ENCODE peak calls at places on chromosomes 11 and 22, in five cellular contexts. One of them, this sample, is unnamed.

GRCh38 chr22:41661713-41662112 is 27.0 kb downstream of the SNU13 start:
- DNase-seq in transverse colon: no peak
- DNase-seq in stimulated activated CD4-positive, alpha-beta T cell treated with anti-CD3 and anti-CD28 coated beads, Interleukin-4, amount 100 ng/mL, for 48 hours: no peak
- DNase-seq in COLO829: no peak
- DNase-seq in MV-4-11: no peak
- DNase-seq in this sample: no peak

GRCh38 chr11:89625171-89625570 is 84.9 kb upstream of the TRIM77 start:
- DNase-seq in stimulated activated CD4-positive, alpha-beta T cell treated with anti-CD3 and anti-CD28 coated beads, Interleukin-4, amount 100 ng/mL, for 48 hours: no peak
- DNase-seq in COLO829: no peak
- DNase-seq in MV-4-11: no peak
- DNase-seq in transverse colon: no peak
- DNase-seq in this sample: no peak

GRCh38 chr11:20156876-20157613 is 3.2 kb downstream of the DBX1 start:
- DNase-seq in stimulated activated CD4-positive, alpha-beta T cell treated with anti-CD3 and anti-CD28 coated beads, Interleukin-4, amount 100 ng/mL, for 48 hours: no peak
- DNase-seq in COLO829: no peak
- DNase-seq in MV-4-11: no peak
- DNase-seq in transverse colon: peak; percentile 20
- DNase-seq in this sample: peak; percentile 66

GRCh38 chr11:130808541-130808940 is 107.7 kb downstream of the SNX19 start:
- DNase-seq in stimulated activated CD4-positive, alpha-beta T cell treated with anti-CD3 and anti-CD28 coated beads, Interleukin-4, amount 100 ng/mL, for 48 hours: no peak
- DNase-seq in MV-4-11: no peak
- DNase-seq in COLO829: no peak
- DNase-seq in transverse colon: no peak
- DNase-seq in this sample: no peak

GRCh38 chr11:17890333-17890732 is 122.5 kb downstream of the SERGEF start:
- DNase-seq in MV-4-11: no peak
- DNase-seq in stimulated activated CD4-positive, alpha-beta T cell treated with anti-CD3 and anti-CD28 coated beads, Interleukin-4, amount 100 ng/mL, for 48 hours: no peak
- DNase-seq in COLO829: no peak
- DNase-seq in transverse colon: no peak
- DNase-seq in this sample: no peak

GRCh38 chr11:77842451-77843121 is 21.6 kb downstream of the AAMDC start:
- DNase-seq in COLO829: peak; percentile 28
- DNase-seq in stimulated activated CD4-positive, alpha-beta T cell treated with anti-CD3 and anti-CD28 coated beads, Interleukin-4, amount 100 ng/mL, for 48 hours: no peak
- DNase-seq in MV-4-11: peak; percentile 17
- DNase-seq in transverse colon: no peak
- DNase-seq in this sample: no peak

GRCh38 chr22:28229566-28230483 is 310.8 kb upstream of the PITPNB start:
- DNase-seq in COLO829: no peak
- DNase-seq in stimulated activated CD4-positive, alpha-beta T cell treated with anti-CD3 and anti-CD28 coated beads, Interleukin-4, amount 100 ng/mL, for 48 hours: no peak
- DNase-seq in MV-4-11: no peak
- DNase-seq in transverse colon: no peak
- DNase-seq in this sample: no peak

GRCh38 chr11:71425851-71426250 is 22.3 kb downstream of the DHCR7 start:
- DNase-seq in transverse colon: no peak
- DNase-seq in stimulated activated CD4-positive, alpha-beta T cell treated with anti-CD3 and anti-CD28 coated beads, Interleukin-4, amount 100 ng/mL, for 48 hours: no peak
- DNase-seq in MV-4-11: no peak
- DNase-seq in COLO829: no peak
- DNase-seq in this sample: no peak

GRCh38 chr22:38271927-38272372 is 860 bp downstream of the TMEM184B start:
- DNase-seq in transverse colon: peak; percentile 69
- DNase-seq in stimulated activated CD4-positive, alpha-beta T cell treated with anti-CD3 and anti-CD28 coated beads, Interleukin-4, amount 100 ng/mL, for 48 hours: no peak
- DNase-seq in COLO829: no peak
- DNase-seq in MV-4-11: no peak
- DNase-seq in this sample: no peak

GRCh38 chr22:40270748-40271373 is 75.4 kb upstream of the ADSL start:
- DNase-seq in MV-4-11: no peak
- DNase-seq in COLO829: no peak
- DNase-seq in transverse colon: no peak
- DNase-seq in stimulated activated CD4-positive, alpha-beta T cell treated with anti-CD3 and anti-CD28 coated beads, Interleukin-4, amount 100 ng/mL, for 48 hours: no peak
- DNase-seq in this sample: no peak

GRCh38 chr22:19691721-19692341 is 22.5 kb upstream of the SEPTIN5 start:
- DNase-seq in transverse colon: no peak
- DNase-seq in stimulated activated CD4-positive, alpha-beta T cell treated with anti-CD3 and anti-CD28 coated beads, Interleukin-4, amount 100 ng/mL, for 48 hours: no peak
- DNase-seq in COLO829: peak; percentile 64
- DNase-seq in MV-4-11: no peak
- DNase-seq in this sample: no peak

This sample was measured in NCI-H774.